ENCODE peak calls at places on chromosomes 5 and 9, in nine cellular contexts. O is Peyer's patch, X is K562, M is IMR-90, N is pancreas, B is body of pancreas, E is stomach, A is adrenal gland, L is cardiac muscle cell. T is an unnamed sample.
A peak's percentile ranks its signal among the peaks of the same experiment; 100 is the strongest.

GRCh38 chr9:113933188-113933587 is 57.1 kb downstream of the ZNF618 start:
- DNase-seq in L (no peak), N (no peak), X (no peak), A (peak; percentile 89), M (no peak), E (no peak), B (peak; percentile 10), O (no peak), T (no peak)

GRCh38 chr5:178624626-178625546 is 2.0 kb downstream of the CLK4 start:
- DNase-seq in M (peak; percentile 21), A (no peak), E (no peak), B (no peak), L (peak; percentile 7), X (no peak), N (no peak), O (no peak), T (no peak)

GRCh38 chr5:110104048-110104725 is 414.5 kb downstream of the MAN2A1 start:
- DNase-seq in B (no peak), L (no peak), M (no peak), E (no peak), X (no peak), O (no peak), A (no peak), N (no peak), T (no peak)

GRCh38 chr9:112849363-112849922 is 41.2 kb downstream of the SLC46A2 start:
- DNase-seq in M (no peak), O (no peak), L (no peak), X (no peak), E (no peak), A (no peak), B (no peak), N (no peak), T (no peak)

GRCh38 chr5:42715791-42716190 is 40.8 kb upstream of the CCDC152 start:
- DNase-seq in N (no peak), M (no peak), X (no peak), A (no peak), L (no peak), O (no peak), E (no peak), B (no peak), T (no peak)

GRCh38 chr9:38172601-38173000 is 103.6 kb upstream of the SHB start:
- DNase-seq in N (no peak), E (no peak), X (no peak), O (no peak), L (no peak), A (no peak), M (no peak), B (no peak), T (no peak)

GRCh38 chr9:106921989-106922388 is 59.0 kb downstream of the ZNF462 start:
- DNase-seq in X (no peak), L (no peak), E (no peak), N (no peak), B (no peak), O (no peak), M (peak; percentile 73), A (no peak), T (no peak)

GRCh38 chr5:171137768-171138540 is 171.1 kb upstream of the TLX3 start:
- DNase-seq in A (no peak), O (no peak), L (no peak), E (no peak), B (no peak), M (peak; percentile 89), X (no peak), N (no peak), T (no peak)

GRCh38 chr5:96736937-96737336 is 70.8 kb downstream of the ERAP1 start:
- DNase-seq in L (no peak), A (no peak), B (no peak), M (no peak), X (no peak), N (no peak), E (no peak), O (no peak), T (no peak)

GRCh38 chr9:35688558-35689350 is 971 bp downstream of the TPM2 start:
- DNase-seq in M (peak; percentile 92), A (peak; percentile 8), E (no peak), N (no peak), B (no peak), O (no peak), X (no peak), L (no peak), T (no peak)

GRCh38 chr5:138542120-138542955 is 698 bp downstream of the ETF1 start:
- DNase-seq in L (no peak), N (no peak), A (no peak), E (peak; percentile 27), B (no peak), X (peak; percentile 59), O (no peak), M (peak; percentile 11), T (no peak)

GRCh38 chr5:115815693-115816225 is 700 bp downstream of the CDO1 start:
- DNase-seq in N (peak; percentile 46), M (no peak), B (no peak), A (peak; percentile 16), E (no peak), L (peak; percentile 55), O (no peak), X (no peak), T (no peak)

GRCh38 chr9:64128572-64128971 is 1156.4 kb downstream of the FOXD4L5 start:
- DNase-seq in L (no peak), A (no peak), N (no peak), B (no peak), M (no peak), E (no peak), X (peak; percentile 50), O (no peak), T (no peak)

GRCh38 chr9:121758693-121759092 is 107.3 kb downstream of the DAB2IP start:
- DNase-seq in X (no peak), B (no peak), O (no peak), L (no peak), N (peak; percentile 8), E (no peak), M (no peak), A (no peak), T (no peak)

GRCh38 chr5:74194196-74194595 is 446.3 kb downstream of the ENC1 start:
- DNase-seq in O (no peak), M (no peak), L (no peak), A (no peak), X (no peak), B (no peak), E (no peak), N (no peak), T (no peak)

GRCh38 chr5:102974177-102974576 is 145.8 kb downstream of the GIN1 start:
- DNase-seq in L (no peak), B (no peak), O (no peak), A (no peak), X (no peak), N (no peak), E (no peak), M (no peak), T (no peak)

GRCh38 chr5:155103164-155103563 is 89.6 kb downstream of the KIF4B start:
- DNase-seq in A (no peak), X (no peak), L (no peak), N (no peak), E (no peak), B (no peak), O (no peak), M (peak; percentile 48), T (no peak)

GRCh38 chr5:154371687-154372086 is 74.1 kb upstream of the SAP30L start:
- DNase-seq in O (no peak), L (no peak), B (no peak), X (no peak), N (no peak), A (no peak), M (peak; percentile 90), E (no peak), T (no peak)

GRCh38 chr5:108788142-108788541 is 40.4 kb downstream of the FER start:
- DNase-seq in L (no peak), O (no peak), N (no peak), X (no peak), A (peak; percentile 69), E (peak; percentile 83), M (no peak), B (no peak), T (no peak)

GRCh38 chr9:9117866-9118265 is 1318.3 kb upstream of the DMAC1 start:
- DNase-seq in N (no peak), E (no peak), A (no peak), O (no peak), L (peak; percentile 67), B (no peak), X (no peak), M (no peak), T (no peak)

GRCh38 chr5:75509956-75510355 is 1.5 kb downstream of the CERT1 start:
- DNase-seq in L (peak; percentile 17), B (no peak), O (no peak), E (no peak), X (no peak), M (peak; percentile 60), N (no peak), A (peak; percentile 35), T (no peak)

GRCh38 chr5:126433708-126434107 is 10.5 kb downstream of the GRAMD2B start:
- DNase-seq in L (no peak), M (peak; percentile 65), B (no peak), N (no peak), O (no peak), X (no peak), E (no peak), A (no peak), T (no peak)

GRCh38 chr5:136724161-136724560 is 358.8 kb upstream of the TRPC7 start:
- DNase-seq in A (no peak), B (no peak), O (no peak), L (no peak), E (no peak), M (no peak), X (no peak), N (no peak), T (no peak)

GRCh38 chr5:162607879-162608278 is 540.3 kb downstream of the GABRG2 start:
- DNase-seq in M (no peak), B (no peak), X (no peak), E (no peak), L (no peak), O (no peak), A (no peak), N (no peak), T (no peak)
- TF ChIP-seq CTCF in M (no peak), B (no peak), X (no peak), E (no peak), L (no peak), O (no peak), A (no peak), N (no peak), T (no peak)

GRCh38 chr5:151675956-151676712 is 10.6 kb downstream of the SPARC start:
- DNase-seq in M (no peak), L (no peak), B (no peak), X (no peak), E (no peak), O (no peak), N (no peak), A (no peak), T (no peak)
- H3K27ac ChIP-seq in M (peak overlapping the region; percentile 83), L (no peak overlapping the region), B (peak overlapping the region; percentile 56), X (no peak overlapping the region), E (peak overlapping the region; percentile 89), O (peak overlapping the region; percentile 73), N (no peak overlapping the region), A (peak overlapping the region; percentile 18), T (peak overlapping the region; percentile 85)

GRCh38 chr5:106121972-106122605 is 1548.6 kb downstream of the EFNA5 start:
- DNase-seq in A (peak; percentile 16), X (peak; percentile 75), N (no peak), B (peak; percentile 44), L (peak; percentile 42), M (peak; percentile 4), O (no peak), E (peak; percentile 31), T (no peak)
- TF ChIP-seq CTCF in A (peak; percentile 61), X (peak; percentile 83), N (peak; percentile 50), B (peak; percentile 61), L (peak; percentile 94), M (peak; percentile 54), O (peak; percentile 42), E (no peak), T (peak; percentile 31)

GRCh38 chr5:79540939-79541338 is 27.0 kb upstream of the HOMER1 start:
- DNase-seq in O (no peak), M (no peak), L (no peak), B (no peak), N (no peak), E (no peak), A (no peak), X (no peak), T (no peak)
- H3K27ac ChIP-seq in O (no peak overlapping the region), M (no peak overlapping the region), L (no peak overlapping the region), B (no peak overlapping the region), N (no peak overlapping the region), E (no peak overlapping the region), A (no peak overlapping the region), X (no peak overlapping the region), T (no peak overlapping the region)

T was measured in esophagus squamous epithelium.